ENCODE peak calls at places on chromosomes 6 and 20, in six cellular contexts. L is activated CD4-positive, alpha-beta T cell treated with anti-CD3 and anti-CD28 coated beads, Interleukin-2, amount 50 U/mL, for 1 hour; U is activated effector memory CD4-positive, alpha-beta T cell treated with Interleukin-2 at 50 U/mL for 16 hours; R is iris pigment epithelial cell; Z is left ventricle myocardium inferior; J is C1 segment of cervical spinal cord. T is an unnamed sample.

GRCh38 chr20:50642288-50642803 is 49.0 kb downstream of the RIPOR3 start:
- DNase-seq in R (no peak), L (no peak), U (no peak), J (no peak), Z (no peak), T (no peak)

GRCh38 chr6:139135578-139136545 is 982 bp downstream of the HECA start:
- DNase-seq in L (peak), U (peak), J (peak), R (peak), Z (peak), T (peak)

GRCh38 chr6:21811484-21811883 is 217.9 kb downstream of the SOX4 start:
- DNase-seq in R (no peak), Z (no peak), J (no peak), U (no peak), L (no peak), T (no peak)

GRCh38 chr6:5466459-5466858 is 205.1 kb downstream of the FARS2 start:
- DNase-seq in R (peak), J (no peak), L (no peak), Z (no peak), U (no peak), T (no peak)

GRCh38 chr6:64874776-64875175 is 832.2 kb downstream of the EYS start:
- DNase-seq in J (no peak), U (no peak), R (peak), Z (no peak), L (no peak), T (no peak)

GRCh38 chr6:150894935-150895686 is 29.6 kb downstream of the MTHFD1L start:
- DNase-seq in U (peak), R (peak), L (no peak), Z (no peak), J (no peak), T (no peak)

GRCh38 chr6:33414592-33415271 is 3.2 kb downstream of the CUTA start:
- DNase-seq in Z (no peak), U (no peak), J (no peak), L (no peak), R (peak), T (no peak)

GRCh38 chr20:19071902-19072498 is 140.4 kb upstream of the SLC24A3 start:
- DNase-seq in U (no peak), R (no peak), J (no peak), Z (no peak), L (no peak), T (no peak)

GRCh38 chr6:33622456-33623431 is 1.6 kb downstream of the ITPR3 start:
- DNase-seq in Z (no peak), U (no peak), L (no peak), J (no peak), R (peak), T (no peak)

GRCh38 chr6:54020311-54020710 is 90.9 kb upstream of the MLIP start:
- DNase-seq in Z (no peak), R (peak), J (no peak), L (no peak), U (no peak), T (no peak)

GRCh38 chr6:159100789-159101182 is 56.0 kb upstream of the TAGAP start:
- DNase-seq in J (no peak), L (no peak), Z (no peak), U (no peak), R (no peak), T (no peak)

GRCh38 chr6:97656236-97656635 is 373.2 kb upstream of the MMS22L start:
- DNase-seq in U (no peak), J (peak), R (no peak), L (no peak), Z (no peak), T (peak)

GRCh38 chr6:151765444-151765886 is 42.0 kb upstream of the ESR1 start:
- DNase-seq in R (peak), L (peak), U (no peak), J (peak), Z (no peak), T (peak)

GRCh38 chr6:81818778-81819491 is 66.5 kb upstream of the TENT5A start:
- DNase-seq in Z (no peak), J (no peak), U (no peak), L (no peak), R (peak), T (peak)

GRCh38 chr6:150369408-150369807 is 596 bp downstream of the IYD start:
- DNase-seq in J (no peak), L (no peak), U (no peak), Z (no peak), R (no peak), T (no peak)

GRCh38 chr6:163345931-163346330 is 68.6 kb upstream of the QKI start:
- DNase-seq in Z (no peak), U (no peak), J (no peak), L (no peak), R (no peak), T (peak)

T was measured in pons.